ENCODE peak calls at places on chromosome 6, in nine cellular contexts. P, N, R, A, Y, F, B, X and K are unnamed samples.
A peak's percentile ranks its signal among the peaks of the same experiment; 100 is the strongest.

GRCh38 chr6:113103618-113104390 is 753.3 kb upstream of the MARCKS start:
- DNase-seq in N (no peak), R (no peak), P (no peak), A (peak; percentile 65), B (no peak), F (no peak), Y (no peak), X (no peak), K (no peak)

GRCh38 chr6:165922309-165922794 is 245.3 kb downstream of the TBXT start:
- DNase-seq in B (no peak), Y (no peak), F (no peak), A (peak; percentile 8), P (no peak), R (no peak), N (no peak), X (no peak), K (no peak)

GRCh38 chr6:119604124-119604523 is 254.6 kb upstream of the MAN1A1 start:
- DNase-seq in F (no peak), B (no peak), A (no peak), X (no peak), R (no peak), N (no peak), P (no peak), Y (no peak), K (no peak)

GRCh38 chr6:41072836-41073202 is at the start of gene NFYA:
- DNase-seq in A (no peak), B (peak; percentile 100), P (peak; percentile 93), R (peak; percentile 100), F (peak; percentile 98), X (no peak), N (peak; percentile 93), Y (no peak), K (peak; percentile 99)

GRCh38 chr6:25623874-25624273 is 28.1 kb upstream of the SCGN start:
- DNase-seq in F (no peak), Y (no peak), N (no peak), R (no peak), B (no peak), P (peak; percentile 42), A (no peak), X (no peak), K (no peak)

GRCh38 chr6:136989591-136990578 is 54.9 kb downstream of the IL20RA start:
- DNase-seq in X (peak; percentile 57), A (peak; percentile 28), P (peak; percentile 87), Y (no peak), F (no peak), N (no peak), B (no peak), R (no peak), K (peak; percentile 69)

GRCh38 chr6:124670801-124671200 is 291.4 kb upstream of the RNF217 start:
- DNase-seq in N (no peak), R (no peak), P (no peak), A (no peak), B (no peak), F (no peak), X (no peak), Y (no peak), K (no peak)

GRCh38 chr6:140124498-140124897 is 750.0 kb upstream of the CITED2 start:
- DNase-seq in A (no peak), R (no peak), N (no peak), F (no peak), B (no peak), X (no peak), P (no peak), Y (no peak), K (no peak)

GRCh38 chr6:29017428-29017802 is 12.3 kb upstream of the ZNF311 start:
- DNase-seq in B (no peak), Y (no peak), N (no peak), X (no peak), A (no peak), R (no peak), P (no peak), F (no peak), K (no peak)

GRCh38 chr6:85424981-85425380 is 24.9 kb upstream of the NT5E start:
- DNase-seq in P (no peak), F (no peak), N (no peak), X (no peak), A (no peak), B (no peak), Y (no peak), R (no peak), K (no peak)

GRCh38 chr6:79713701-79714322 is 82.7 kb downstream of the SH3BGRL2 start:
- DNase-seq in R (peak; percentile 17), P (peak; percentile 53), B (peak; percentile 53), X (peak; percentile 28), A (peak; percentile 41), N (peak; percentile 51), Y (no peak), F (no peak), K (peak; percentile 39)

GRCh38 chr6:40473026-40473425 is 114.1 kb downstream of the LRFN2 start:
- DNase-seq in Y (no peak), N (no peak), B (no peak), R (no peak), A (no peak), P (no peak), F (no peak), X (no peak), K (no peak)

GRCh38 chr6:106192824-106193223 is 106.7 kb downstream of the PRDM1 start:
- DNase-seq in N (no peak), P (peak; percentile 33), A (peak; percentile 66), B (no peak), X (no peak), R (no peak), Y (no peak), F (no peak), K (no peak)

GRCh38 chr6:161135695-161136591 is 137.9 kb downstream of the AGPAT4 start:
- DNase-seq in B (no peak), F (no peak), A (no peak), N (no peak), Y (no peak), R (no peak), X (no peak), P (no peak), K (no peak)

GRCh38 chr6:140062042-140063041 is 687.9 kb upstream of the CITED2 start:
- DNase-seq in P (peak; percentile 10), F (peak; percentile 19), A (peak; percentile 91), Y (peak; percentile 72), X (peak; percentile 76), R (peak; percentile 51), B (peak; percentile 76), N (no peak), K (peak; percentile 41)

GRCh38 chr6:10569392-10570127 is 48.4 kb downstream of the GCNT2 start:
- DNase-seq in P (no peak), B (no peak), X (no peak), N (no peak), A (no peak), R (no peak), F (no peak), Y (no peak), K (no peak)

GRCh38 chr6:153947817-153948447 is 91.1 kb upstream of the OPRM1 start:
- DNase-seq in N (peak; percentile 20), B (no peak), X (no peak), Y (no peak), P (peak; percentile 19), R (no peak), A (peak; percentile 45), F (no peak), K (no peak)

GRCh38 chr6:116536216-116536621 is 9.3 kb downstream of the TRAPPC3L start:
- DNase-seq in B (no peak), P (peak; percentile 34), R (no peak), X (no peak), F (no peak), Y (no peak), N (peak; percentile 45), A (peak; percentile 79), K (no peak)

DNA sequence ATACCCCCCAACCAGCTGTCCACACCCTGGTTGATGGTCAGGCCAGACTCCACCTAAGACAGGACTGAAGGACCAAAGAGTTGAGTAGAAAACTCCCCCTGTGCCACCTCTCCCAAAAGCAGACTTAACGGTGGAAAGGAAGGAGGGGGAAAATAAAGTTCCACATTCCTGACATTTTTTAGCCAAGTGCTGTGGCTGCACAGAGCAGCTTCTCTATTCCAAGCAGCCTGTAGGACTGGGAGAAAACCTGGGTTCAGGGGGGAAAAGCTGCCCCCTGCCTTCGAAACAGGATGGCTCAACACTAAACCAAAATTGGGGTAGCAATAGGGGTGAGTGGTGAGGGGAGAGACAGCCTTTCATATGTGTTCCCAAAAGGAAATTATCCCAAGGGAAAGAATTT is 3.6 kb downstream of the TRAM2 start:
- DNase-seq in B (peak; percentile 53), F (no peak), A (peak; percentile 61), P (no peak), N (no peak), R (no peak), Y (no peak), X (no peak), K (no peak)
- H3K4me3 ChIP-seq in B (peak overlapping the region; percentile 1), F (peak overlapping the region; percentile 10), A (peak overlapping the region; percentile 92), P (peak overlapping the region; percentile 26), N (no peak overlapping the region), R (no peak overlapping the region), Y (peak overlapping the region; percentile 94), X (peak overlapping the region; percentile 8), K (no peak overlapping the region)

GRCh38 chr6:306641-307061 is 14.4 kb downstream of the DUSP22 start:
- DNase-seq in B (no peak), P (no peak), X (no peak), F (no peak), Y (peak; percentile 56), R (no peak), A (no peak), N (no peak), K (no peak)
- H3K4me1 ChIP-seq in B (no peaks in the 10 kb centered on the region), P (no peaks in the 10 kb centered on the region), X (no peaks in the 10 kb centered on the region), F (no peaks in the 10 kb centered on the region), Y (no peaks in the 10 kb centered on the region), R (peaks cover 15% of the 10 kb centered on the region), A (no peaks in the 10 kb centered on the region), N (peaks cover 9% of the 10 kb centered on the region), K (peaks cover 5% of the 10 kb centered on the region)

GRCh38 chr6:4349323-4349722 is 213.9 kb upstream of the ECI2 start:
- DNase-seq in A (no peak), R (no peak), X (no peak), P (no peak), F (no peak), B (peak; percentile 29), Y (no peak), N (no peak), K (no peak)

GRCh38 chr6:4351857-4352669 is 216.7 kb upstream of the ECI2 start:
- DNase-seq in N (no peak), P (peak; percentile 7), B (peak; percentile 93), F (no peak), X (peak; percentile 59), A (peak; percentile 98), R (peak; percentile 86), Y (peak; percentile 89), K (peak; percentile 92)

GRCh38 chr6:4351506-4351852 is 216.1 kb upstream of the ECI2 start:
- DNase-seq in P (no peak), N (no peak), X (no peak), B (no peak), R (no peak), F (no peak), Y (no peak), A (no peak), K (no peak)

GRCh38 chr6:4349931-4350330 is 214.6 kb upstream of the ECI2 start:
- DNase-seq in A (no peak), F (no peak), N (no peak), R (no peak), Y (no peak), X (no peak), B (peak; percentile 30), P (no peak), K (no peak)

GRCh38 chr6:4350571-4351505 is 215.5 kb upstream of the ECI2 start:
- DNase-seq in N (no peak), F (no peak), Y (no peak), X (peak; percentile 55), B (peak; percentile 28), A (peak; percentile 43), P (no peak), R (no peak), K (peak; percentile 59)
- H3K27ac ChIP-seq in N (no peak overlapping the region), F (peak overlapping the region; percentile 78), Y (peak overlapping the region; percentile 67), X (peak overlapping the region; percentile 70), B (peak overlapping the region; percentile 96), A (peak overlapping the region; percentile 95), P (no peak overlapping the region), R (peak overlapping the region; percentile 91), K (peak overlapping the region; percentile 58)

GRCh38 chr6:89794324-89794723 is 25.3 kb downstream of the MDN1 start:
- DNase-seq in X (no peak), A (no peak), P (no peak), B (no peak), Y (no peak), F (no peak), R (no peak), N (no peak), K (no peak)
- H3K4me3 ChIP-seq in X (no peak overlapping the region), A (no peak overlapping the region), P (no peak overlapping the region), B (no peak overlapping the region), Y (no peak overlapping the region), F (no peak overlapping the region), R (no peak overlapping the region), N (no peak overlapping the region), K (no peak overlapping the region)